ENCODE peak calls at places on chromosomes 1 and 21, in seven cellular contexts. Y is heart left ventricle, V is NT2/D1, O is hepatocyte, F is PC-3, R is thoracic aorta, M is Karpas-422. Q is an unnamed sample. For H3K9me3, the result is how much of the 10 kb centered on the place peaks cover.

GRCh38 chr1:246067432-246068021 is 439.6 kb downstream of the SMYD3 start:
- DNase-seq in F (no peak), M (no peak), Y (no peak), O (no peak), R (no peak), V (no peak), Q (no peak)

GRCh38 chr1:201896951-201897391 is 8.3 kb downstream of the SHISA4 start:
- DNase-seq in M (no peak), F (peak), V (no peak), O (no peak), R (peak), Y (peak), Q (no peak)

GRCh38 chr1:211113566-211113965 is 20.4 kb downstream of the KCNH1 start:
- DNase-seq in O (no peak), Y (no peak), M (no peak), R (no peak), V (no peak), F (no peak), Q (no peak)

GRCh38 chr21:32131960-32132359 is 146.9 kb downstream of the MIS18A start:
- DNase-seq in V (no peak), R (no peak), M (no peak), Y (no peak), F (peak), O (peak), Q (no peak)

GRCh38 chr1:219567341-219567947 is 45.5 kb downstream of the ZC3H11B start:
- DNase-seq in M (peak), F (peak), V (no peak), Y (no peak), O (peak), R (no peak), Q (no peak)

GRCh38 chr1:47758341-47759237 is 238.6 kb downstream of the TRABD2B start:
- DNase-seq in M (no peak), Y (no peak), F (no peak), O (peak), R (peak), V (no peak), Q (no peak)

GRCh38 chr1:223713546-223714420 is 1.4 kb downstream of the CAPN2 start:
- DNase-seq in F (peak), M (no peak), Y (no peak), O (no peak), R (no peak), V (no peak), Q (no peak)

GRCh38 chr1:23484253-23485001 is 448 bp upstream of the ASAP3 start:
- DNase-seq in O (peak), V (peak), Y (peak), F (peak), R (peak), M (peak), Q (peak)

GRCh38 chr1:167721617-167722151 is at the start of gene MPZL1:
- DNase-seq in O (peak), M (peak), V (peak), Y (peak), R (peak), F (peak), Q (peak)

GRCh38 chr1:22447581-22448215 is 4.0 kb upstream of the ZBTB40 start:
- DNase-seq in R (no peak), O (no peak), F (peak), Y (no peak), V (no peak), M (no peak), Q (no peak)

GRCh38 chr1:205748398-205749093 is 1.4 kb downstream of the NUCKS1 start:
- DNase-seq in F (peak), Y (no peak), M (peak), V (no peak), R (no peak), O (peak), Q (no peak)

GRCh38 chr1:192575499-192576189 is at the start of gene RGS1:
- DNase-seq in O (no peak), M (no peak), F (no peak), Y (no peak), R (no peak), V (no peak), Q (peak)

GRCh38 chr1:150576794-150577556 is 2.4 kb downstream of the MCL1 start:
- DNase-seq in F (peak), Y (no peak), M (no peak), V (no peak), R (no peak), O (peak), Q (no peak)

GRCh38 chr1:212645563-212646543 is 37.3 kb downstream of the ATF3 start:
- DNase-seq in Y (no peak), O (no peak), R (no peak), V (no peak), F (no peak), M (no peak), Q (no peak)

GRCh38 chr1:167081594-167081993 is 8.6 kb downstream of the GPA33 start:
- DNase-seq in V (no peak), R (no peak), Y (no peak), O (no peak), M (no peak), F (no peak), Q (no peak)

GRCh38 chr1:29829448-29830344 is 593.4 kb downstream of the PTPRU start:
- DNase-seq in V (no peak), F (no peak), R (no peak), M (no peak), Y (no peak), O (no peak), Q (no peak)

GRCh38 chr1:198269352-198269940 is 112.6 kb downstream of the NEK7 start:
- DNase-seq in V (no peak), Y (no peak), F (peak), M (no peak), O (no peak), R (no peak), Q (no peak)

GRCh38 chr1:161089251-161089924 is at the start of gene NECTIN4:
- DNase-seq in R (no peak), V (no peak), M (no peak), O (peak), F (peak), Y (no peak), Q (no peak)

GRCh38 chr1:54944610-54945392 is 35.6 kb upstream of the TMEM61 start:
- DNase-seq in M (peak), R (no peak), V (peak), O (peak), Y (peak), F (peak), Q (peak)

GRCh38 chr1:84355556-84355955 is 42.7 kb upstream of the DNASE2B start:
- DNase-seq in F (no peak), R (no peak), V (no peak), O (no peak), M (no peak), Y (no peak), Q (no peak)

GRCh38 chr1:101474039-101474665 is 237.3 kb downstream of the S1PR1 start:
- DNase-seq in R (no peak), V (peak), M (peak), O (peak), F (peak), Y (no peak), Q (no peak)

GRCh38 chr1:243939167-243939848 is 89.3 kb upstream of the AKT3 start:
- DNase-seq in M (no peak), F (peak), Y (no peak), O (no peak), V (no peak), R (no peak), Q (no peak)

GRCh38 chr21:17139696-17140095 is 373.1 kb upstream of the CXADR start:
- DNase-seq in V (no peak), F (no peak), R (no peak), M (no peak), Y (no peak), O (no peak), Q (no peak)

GRCh38 chr1:207002731-207003146 is 29.8 kb downstream of the C1orf116 start:
- DNase-seq in F (peak), O (no peak), R (no peak), M (peak), V (no peak), Y (no peak), Q (no peak)

GRCh38 chr1:58031416-58031815 is 515.1 kb downstream of the OMA1 start:
- DNase-seq in F (no peak), V (peak), R (no peak), O (no peak), M (no peak), Y (no peak), Q (no peak)

GRCh38 chr1:172254521-172255222 is 165.8 kb upstream of the C1orf105 start:
- DNase-seq in R (no peak), V (no peak), O (no peak), M (no peak), Y (no peak), F (peak), Q (no peak)

DNA sequence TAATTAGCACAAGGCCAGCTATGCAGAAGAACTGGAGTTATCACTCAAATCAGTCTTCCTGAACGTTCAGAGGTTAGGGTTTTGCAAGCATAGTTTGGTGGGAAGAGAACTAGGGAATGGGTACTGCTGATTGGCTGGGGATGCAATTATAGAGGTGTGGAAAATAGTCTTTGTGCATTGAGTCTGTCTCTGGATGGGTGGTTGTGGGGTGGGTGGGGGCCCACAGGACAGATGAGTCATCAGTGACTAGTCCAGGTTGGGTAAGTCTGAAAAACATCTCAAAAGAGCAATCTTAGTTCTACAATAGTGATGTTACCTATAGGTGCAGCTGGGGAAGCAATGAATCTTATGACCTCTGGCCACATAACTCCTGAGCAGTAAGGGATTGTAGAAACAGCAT is 89.7 kb upstream of the HMCN1 start:
- DNase-seq in R (no peak), V (no peak), Y (no peak), F (peak), O (no peak), M (no peak), Q (no peak)
- H3K9me3 ChIP-seq in R (under half), V (half or more), Y (under half), F (under half), O (under half), M (under half), Q (under half)

GRCh38 chr1:87062687-87063086 is 148.3 kb downstream of the HS2ST1 start:
- DNase-seq in F (no peak), V (no peak), R (no peak), M (no peak), Y (no peak), O (no peak), Q (no peak)

GRCh38 chr1:87064981-87065380 is 150.5 kb downstream of the HS2ST1 start:
- DNase-seq in V (no peak), O (no peak), M (no peak), Y (no peak), F (peak), R (no peak), Q (no peak)

GRCh38 chr1:87061742-87062156 is 147.3 kb downstream of the HS2ST1 start:
- DNase-seq in R (no peak), F (peak), V (no peak), O (no peak), Y (no peak), M (no peak), Q (no peak)

DNA sequence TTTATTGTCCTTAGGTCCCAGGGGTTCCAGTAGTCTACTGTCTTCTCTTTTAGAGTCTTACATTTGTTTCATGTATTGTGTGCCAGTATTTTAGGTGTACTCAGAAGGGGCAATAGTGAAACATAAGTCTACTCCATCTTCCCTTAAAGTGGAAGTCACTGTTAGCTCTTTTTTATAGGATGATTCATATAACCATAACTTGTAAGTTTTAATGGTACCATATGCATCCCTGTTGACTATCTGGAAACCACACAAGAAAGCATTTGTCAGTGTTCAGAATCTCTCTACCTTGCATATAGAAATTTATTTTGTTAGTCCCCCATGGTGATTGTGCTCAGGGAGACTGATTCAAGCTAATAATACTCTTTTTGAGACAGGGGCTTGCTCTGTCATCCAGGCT is 149.9 kb downstream of the HS2ST1 start:
- DNase-seq in M (no peak), F (peak), Y (no peak), R (no peak), O (no peak), V (no peak), Q (no peak)
- H3K9me3 ChIP-seq in M (under half), F (under half), Y (under half), R (under half), O (under half), V (under half), Q (under half)

DNA sequence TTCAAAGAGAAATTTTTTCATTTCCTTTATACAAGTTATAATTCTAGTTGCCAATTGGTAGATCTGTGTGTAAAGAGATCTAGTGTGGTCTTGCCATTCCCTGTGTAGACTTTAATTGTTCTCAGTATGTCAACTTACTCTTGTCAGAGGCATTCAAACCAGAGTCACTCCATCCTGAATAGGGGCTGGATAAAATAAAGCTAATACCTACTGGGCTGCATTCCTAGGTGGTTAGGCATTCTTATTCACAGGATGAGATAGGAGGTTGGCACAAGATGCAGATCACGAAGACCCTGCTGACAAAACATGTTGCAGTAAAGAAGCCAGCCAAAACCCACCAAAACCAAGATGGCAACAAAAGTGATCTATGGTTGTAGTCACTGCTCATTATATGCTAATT is 73.8 kb upstream of the ADAMTS5 start:
- DNase-seq in R (no peak), F (peak), M (no peak), Y (no peak), V (no peak), O (no peak), Q (no peak)
- H3K9me3 ChIP-seq in R (under half), F (under half), M (under half), Y (under half), V (under half), O (under half), Q (under half)

GRCh38 chr1:187143783-187144182 is 315.0 kb downstream of the PLA2G4A start:
- DNase-seq in F (no peak), Y (no peak), O (no peak), V (no peak), M (no peak), R (no peak), Q (no peak)

GRCh38 chr1:187151555-187151954 is 322.8 kb downstream of the PLA2G4A start:
- DNase-seq in F (no peak), R (no peak), M (no peak), V (no peak), Y (no peak), O (no peak), Q (no peak)

GRCh38 chr1:187146388-187146787 is 317.6 kb downstream of the PLA2G4A start:
- DNase-seq in O (no peak), F (no peak), V (no peak), M (no peak), R (no peak), Y (no peak), Q (no peak)
- H3K9me3 ChIP-seq in O (under half), F (under half), V (under half), M (under half), R (under half), Y (under half), Q (under half)

GRCh38 chr1:3116560-3116959 is 47.6 kb downstream of the PRDM16 start:
- DNase-seq in O (no peak), F (no peak), V (no peak), M (no peak), R (no peak), Y (no peak), Q (no peak)

GRCh38 chr1:3119748-3120524 is 50.9 kb downstream of the PRDM16 start:
- DNase-seq in V (no peak), O (no peak), M (no peak), Y (peak), F (no peak), R (no peak), Q (no peak)

GRCh38 chr1:3116150-3116510 is 47.1 kb downstream of the PRDM16 start:
- DNase-seq in F (no peak), V (no peak), O (no peak), M (no peak), Y (no peak), R (no peak), Q (no peak)

GRCh38 chr1:3119061-3119460 is 50.1 kb downstream of the PRDM16 start:
- DNase-seq in Y (no peak), R (no peak), M (no peak), V (no peak), O (no peak), F (no peak), Q (no peak)

DNA sequence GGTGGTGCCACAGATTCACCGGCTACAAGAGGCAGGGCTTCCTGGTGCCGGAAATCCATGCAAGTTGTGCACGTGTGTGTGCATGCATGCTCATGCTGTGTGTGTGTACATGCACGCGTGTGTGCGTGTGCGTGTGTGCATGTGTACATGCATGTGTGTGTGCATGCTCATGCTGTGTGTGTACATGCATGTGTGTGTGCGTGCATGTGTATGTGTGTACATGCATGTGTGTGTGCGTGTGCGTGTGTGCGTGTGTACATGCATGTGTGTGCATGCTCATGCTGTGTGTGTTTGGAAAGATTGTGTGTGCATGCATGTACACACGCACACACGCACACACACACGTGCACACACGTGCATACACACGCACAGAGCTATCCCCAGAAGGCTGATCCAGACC is 48.9 kb downstream of the PRDM16 start:
- DNase-seq in O (no peak), F (no peak), M (no peak), Y (no peak), V (no peak), R (no peak), Q (no peak)
- H3K9me3 ChIP-seq in O (under half), F (under half), M (under half), Y (under half), V (under half), R (under half), Q (under half)

GRCh38 chr1:228302086-228302485 is 94.2 kb downstream of the OBSCN start:
- DNase-seq in Y (no peak), M (no peak), O (no peak), V (no peak), F (no peak), R (no peak), Q (no peak)
- H3K9me3 ChIP-seq in Y (under half), M (under half), O (under half), V (under half), F (under half), R (under half), Q (under half)

GRCh38 chr1:90987860-90988259 is 34.0 kb downstream of the ZNF644 start:
- DNase-seq in R (no peak), M (no peak), O (no peak), Y (no peak), V (no peak), F (no peak), Q (no peak)
- H3K9me3 ChIP-seq in R (under half), M (under half), O (under half), Y (under half), V (under half), F (under half), Q (under half)

DNA sequence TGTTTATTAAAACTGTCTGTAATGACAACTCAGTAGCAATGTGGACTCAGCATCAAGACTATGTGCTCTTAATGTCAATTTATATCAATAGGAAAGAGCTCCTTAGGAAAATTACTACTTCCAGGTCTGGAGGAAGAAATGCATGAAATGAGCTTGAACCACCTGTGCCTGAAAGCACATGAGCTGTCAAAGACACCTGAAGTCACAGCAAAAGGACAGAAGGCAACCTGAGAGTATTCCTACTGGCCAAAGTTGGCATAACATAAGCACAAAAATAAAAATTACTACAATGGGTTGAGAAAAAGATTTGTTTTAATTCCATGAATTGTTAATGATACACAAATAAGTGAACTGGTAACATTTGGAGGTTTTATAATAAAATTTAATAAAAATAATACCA is 13.4 kb upstream of the KRTAP7-1 start:
- DNase-seq in M (no peak), O (no peak), Y (no peak), F (no peak), V (no peak), R (no peak), Q (no peak)
- H3K9me3 ChIP-seq in M (under half), O (under half), Y (under half), F (under half), V (under half), R (under half), Q (under half)